ENCODE peak calls at places on chromosomes 7 and 10, in ten cellular contexts. W, S, Z, D, P, O, K, Q, I and Y are unnamed samples.

GRCh38 chr10:34109952-34110702 is 705.0 kb downstream of the PARD3 start:
- DNase-seq in W (no peak), S (no peak), Z (no peak), D (no peak), P (no peak), O (peak), K (no peak), Q (no peak), I (no peak), Y (no peak)

GRCh38 chr10:6068422-6068821 is 6.3 kb upstream of the IL2RA start:
- DNase-seq in W (no peak), S (no peak), Z (no peak), D (peak), P (no peak), O (no peak), K (no peak), Q (no peak), I (peak), Y (no peak)

GRCh38 chr7:70193514-70193913 is 595.2 kb downstream of the AUTS2 start:
- DNase-seq in W (peak), S (no peak), Z (no peak), D (no peak), P (no peak), O (peak), K (no peak), Q (no peak), I (no peak), Y (peak)

GRCh38 chr7:104230606-104231005 is 22.8 kb upstream of the ORC5 start:
- DNase-seq in W (peak), S (no peak), Z (no peak), D (no peak), P (no peak), O (no peak), K (no peak), Q (no peak), I (no peak), Y (no peak)

GRCh38 chr7:120033114-120033513 is 239.9 kb upstream of the KCND2 start:
- DNase-seq in W (no peak), S (no peak), Z (no peak), D (no peak), P (no peak), O (peak), K (no peak), Q (no peak), I (no peak), Y (no peak)

GRCh38 chr7:3378390-3379120 is 77.5 kb downstream of the SDK1 start:
- DNase-seq in W (no peak), S (no peak), Z (no peak), D (no peak), P (no peak), O (no peak), K (no peak), Q (no peak), I (no peak), Y (no peak)

GRCh38 chr7:47379629-47380324 is 202.1 kb downstream of the TNS3 start:
- DNase-seq in W (peak), S (peak), Z (peak), D (peak), P (no peak), O (peak), K (peak), Q (no peak), I (peak), Y (no peak)

GRCh38 chr10:30818010-30818660 is 188.6 kb upstream of the LYZL2 start:
- DNase-seq in W (peak), S (peak), Z (no peak), D (peak), P (no peak), O (no peak), K (peak), Q (no peak), I (peak), Y (no peak)

GRCh38 chr7:19009241-19009935 is 108.0 kb downstream of the TWIST1 start:
- DNase-seq in W (no peak), S (no peak), Z (no peak), D (no peak), P (no peak), O (peak), K (no peak), Q (no peak), I (no peak), Y (no peak)

GRCh38 chr7:28517206-28517605 is 104.9 kb downstream of the CREB5 start:
- DNase-seq in W (no peak), S (no peak), Z (no peak), D (no peak), P (no peak), O (no peak), K (no peak), Q (no peak), I (no peak), Y (no peak)

GRCh38 chr10:6297951-6298381 is 95.2 kb downstream of the PFKFB3 start:
- DNase-seq in W (no peak), S (no peak), Z (no peak), D (peak), P (no peak), O (no peak), K (no peak), Q (no peak), I (no peak), Y (no peak)

GRCh38 chr7:23597908-23598224 is 684 bp downstream of the CCDC126 start:
- DNase-seq in W (no peak), S (no peak), Z (no peak), D (no peak), P (no peak), O (no peak), K (no peak), Q (no peak), I (no peak), Y (no peak)

GRCh38 chr7:155839461-155839860 is 27.2 kb upstream of the SHH start:
- DNase-seq in W (no peak), S (no peak), Z (peak), D (no peak), P (no peak), O (no peak), K (peak), Q (no peak), I (no peak), Y (no peak)

GRCh38 chr7:76356823-76357222 is 2.0 kb downstream of the YWHAG start:
- DNase-seq in W (peak), S (peak), Z (no peak), D (no peak), P (no peak), O (peak), K (no peak), Q (no peak), I (no peak), Y (no peak)

GRCh38 chr7:19982841-19983835 is 209.7 kb upstream of the TMEM196 start:
- DNase-seq in W (no peak), S (no peak), Z (no peak), D (no peak), P (peak), O (peak), K (no peak), Q (no peak), I (no peak), Y (peak)

GRCh38 chr10:45000138-45000763 is 472 bp upstream of the ZNF22 start:
- DNase-seq in W (no peak), S (no peak), Z (no peak), D (no peak), P (no peak), O (no peak), K (peak), Q (no peak), I (peak), Y (no peak)

GRCh38 chr7:33885290-33886005 is 19.9 kb upstream of the BMPER start:
- DNase-seq in W (no peak), S (no peak), Z (no peak), D (no peak), P (no peak), O (no peak), K (no peak), Q (no peak), I (no peak), Y (no peak)

GRCh38 chr7:86653919-86654659 is 10.4 kb downstream of the GRM3 start:
- DNase-seq in W (no peak), S (peak), Z (peak), D (no peak), P (no peak), O (no peak), K (no peak), Q (no peak), I (no peak), Y (no peak)

GRCh38 chr7:140062118-140062527 is 628 bp downstream of the PARP12 start:
- DNase-seq in W (no peak), S (no peak), Z (peak), D (no peak), P (no peak), O (peak), K (no peak), Q (peak), I (peak), Y (no peak)

GRCh38 chr7:65509368-65510186 is 135.9 kb downstream of the ZNF92 start:
- DNase-seq in W (peak), S (no peak), Z (peak), D (peak), P (no peak), O (peak), K (peak), Q (no peak), I (peak), Y (no peak)

GRCh38 chr7:27182861-27183681 is 2.0 kb downstream of the HOXA11 start:
- DNase-seq in W (peak), S (no peak), Z (peak), D (peak), P (no peak), O (no peak), K (peak), Q (no peak), I (no peak), Y (no peak)

GRCh38 chr7:132932321-132933075 is 149.4 kb downstream of the CHCHD3 start:
- DNase-seq in W (no peak), S (no peak), Z (no peak), D (no peak), P (no peak), O (no peak), K (no peak), Q (no peak), I (no peak), Y (no peak)

GRCh38 chr7:23016345-23017253 is 2.7 kb upstream of the HYCC1 start:
- DNase-seq in W (no peak), S (no peak), Z (no peak), D (no peak), P (no peak), O (no peak), K (no peak), Q (no peak), I (no peak), Y (no peak)

GRCh38 chr10:17023386-17024298 is 106.0 kb downstream of the CUBN start:
- DNase-seq in W (no peak), S (peak), Z (no peak), D (peak), P (peak), O (peak), K (no peak), Q (peak), I (no peak), Y (peak)

GRCh38 chr7:69932034-69932628 is 333.9 kb downstream of the AUTS2 start:
- DNase-seq in W (peak), S (no peak), Z (no peak), D (no peak), P (no peak), O (no peak), K (no peak), Q (no peak), I (no peak), Y (no peak)

GRCh38 chr10:129933456-129934092 is 30.5 kb downstream of the EBF3 start:
- DNase-seq in W (no peak), S (no peak), Z (no peak), D (no peak), P (no peak), O (no peak), K (no peak), Q (no peak), I (peak), Y (no peak)

GRCh38 chr10:49512121-49512809 is 26.7 kb downstream of the ERCC6 start:
- DNase-seq in W (peak), S (peak), Z (no peak), D (no peak), P (no peak), O (peak), K (no peak), Q (no peak), I (no peak), Y (peak)

DNA sequence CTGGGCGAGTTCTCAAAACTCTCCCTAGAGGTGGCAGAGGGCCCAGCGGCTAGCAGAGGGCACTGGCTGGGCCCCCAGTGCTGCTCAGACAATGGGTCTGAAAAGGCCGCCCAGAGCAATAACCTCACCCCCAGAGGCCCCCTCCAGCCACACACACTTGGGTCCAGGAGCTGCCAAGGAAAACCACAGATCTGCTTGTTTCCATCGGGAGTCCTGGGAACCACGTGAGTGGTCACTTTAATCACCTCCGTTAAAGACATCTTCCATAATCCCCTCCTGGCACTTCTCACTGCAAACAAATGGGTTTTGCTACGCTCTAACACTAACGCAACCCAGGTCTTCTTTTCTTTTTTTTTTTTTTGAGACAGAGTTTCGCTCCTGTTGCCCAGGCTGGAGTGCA is 30.0 kb downstream of the NUDT1 start:
- DNase-seq in W (peak), S (no peak), Z (no peak), D (no peak), P (no peak), O (no peak), K (no peak), Q (no peak), I (no peak), Y (no peak)
- H3K4me3 ChIP-seq in W (no peak), S (no peak), Z (no peak), D (no peak), P (no peak), O (no peak), K (no peak), Q (no peak), I (no peak), Y (no peak)

GRCh38 chr10:22301193-22301592 is 15.0 kb upstream of the COMMD3 start:
- DNase-seq in W (no peak), S (no peak), Z (no peak), D (no peak), P (no peak), O (no peak), K (no peak), Q (no peak), I (no peak), Y (no peak)
- TF ChIP-seq CTCF in W (no peak), S (peak), Z (no peak), D (no peak), P (no peak), O (no peak), K (no peak), Q (no peak), I (no peak), Y (peak)

DNA sequence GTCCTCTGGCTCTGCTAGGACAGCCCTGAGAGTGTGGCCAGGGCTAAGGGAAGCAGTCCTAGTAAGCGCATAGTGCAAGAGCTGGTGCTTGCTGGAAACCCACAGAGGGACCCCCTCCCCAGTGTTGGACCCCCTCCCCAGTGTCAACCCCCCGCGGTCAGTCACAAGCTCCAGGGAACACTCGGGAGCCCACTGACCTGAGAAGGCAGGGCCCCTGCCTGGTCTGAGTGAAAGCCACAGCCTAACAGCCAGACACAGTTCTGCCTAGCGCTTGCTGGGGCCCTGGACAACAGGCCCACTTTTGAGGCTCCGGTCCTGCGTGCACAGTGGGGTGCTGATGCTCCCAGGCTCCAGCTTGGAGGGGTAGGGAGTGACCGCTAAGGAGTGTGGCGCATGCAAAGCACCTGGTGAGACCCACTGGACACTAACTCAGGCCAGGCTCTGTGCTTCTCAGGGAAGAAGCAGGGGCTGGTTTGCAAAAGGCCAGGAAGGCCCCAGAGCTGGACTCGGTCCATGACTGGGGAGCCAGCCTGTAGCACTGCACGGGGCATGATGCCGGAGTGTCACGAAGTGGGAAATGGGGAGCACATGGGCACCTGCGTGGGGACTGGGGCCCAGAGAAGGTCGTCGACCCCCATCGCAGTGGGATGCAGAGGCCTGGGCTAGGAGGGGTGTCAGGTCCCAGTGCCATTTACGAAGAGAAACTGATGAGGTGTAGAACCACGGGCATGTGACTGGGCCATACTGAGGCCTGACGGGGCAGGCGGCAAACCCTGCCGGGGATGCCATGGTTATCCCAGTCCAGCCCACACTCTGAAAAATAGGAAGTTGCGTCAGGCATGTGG is 175.7 kb upstream of the PPP2R2D start:
- DNase-seq in W (peak), S (no peak), Z (peak), D (peak), P (no peak), O (no peak), K (no peak), Q (no peak), I (no peak), Y (no peak)
- H3K4me3 ChIP-seq in W (no peak), S (no peak), Z (no peak), D (no peak), P (no peak), O (no peak), K (no peak), Q (no peak), I (no peak), Y (no peak)

GRCh38 chr10:59236064-59236697 is 59.7 kb downstream of the PHYHIPL start:
- DNase-seq in W (no peak), S (no peak), Z (no peak), D (no peak), P (no peak), O (no peak), K (no peak), Q (no peak), I (no peak), Y (no peak)

GRCh38 chr10:59234194-59234593 is 57.8 kb downstream of the PHYHIPL start:
- DNase-seq in W (no peak), S (no peak), Z (no peak), D (no peak), P (no peak), O (no peak), K (no peak), Q (no peak), I (no peak), Y (no peak)

GRCh38 chr10:59237775-59238174 is 61.3 kb downstream of the PHYHIPL start:
- DNase-seq in W (no peak), S (no peak), Z (no peak), D (no peak), P (no peak), O (no peak), K (no peak), Q (no peak), I (no peak), Y (no peak)

GRCh38 chr10:59229451-59229850 is 53.0 kb downstream of the PHYHIPL start:
- DNase-seq in W (no peak), S (no peak), Z (no peak), D (no peak), P (no peak), O (no peak), K (no peak), Q (no peak), I (no peak), Y (no peak)

GRCh38 chr10:59234814-59235429 is 58.5 kb downstream of the PHYHIPL start:
- DNase-seq in W (no peak), S (peak), Z (no peak), D (no peak), P (peak), O (peak), K (no peak), Q (no peak), I (no peak), Y (no peak)
- TF ChIP-seq CTCF in W (peak), S (peak), Z (peak), D (peak), P (peak), O (peak), K (peak), Q (no peak), I (peak), Y (peak)